ENCODE peak calls at places on chromosomes 13 and 19, in nine cellular contexts. X is A549; A is endothelial cell of umbilical vein; S is mesenchymal stem cell; F is activated CD4-positive, alpha-beta T cell treated with anti-CD3 and anti-CD28 coated beads, Interleukin-2, amount 10 ng/mL, durations not matched to agents 7 days and 5 days; W is substantia nigra; Z is naive thymus-derived CD4-positive, alpha-beta T cell; D is RWPE1; U is AG04449. T is an unnamed sample.
A peak's percentile ranks its signal among the peaks of the same experiment; 100 is the strongest.

GRCh38 chr19:19860756-19861390 is 4.8 kb upstream of the ZNF253 start:
- DNase-seq in Z (peak; percentile 70), A (no peak), W (no peak), D (no peak), X (no peak), U (no peak), S (no peak), F (peak; percentile 63), T (no peak)

GRCh38 chr19:11025997-11026396 is 63.3 kb upstream of the LDLR start:
- DNase-seq in S (no peak), Z (no peak), D (no peak), X (no peak), A (no peak), U (no peak), W (no peak), F (no peak), T (no peak)

GRCh38 chr19:48772503-48772953 is 17.2 kb downstream of the FGF21 start:
- DNase-seq in X (no peak), Z (no peak), W (no peak), U (no peak), S (no peak), D (no peak), F (no peak), A (peak; percentile 13), T (no peak)

GRCh38 chr19:33193864-33194362 is at the start of gene LRP3:
- DNase-seq in X (peak; percentile 55), S (peak; percentile 34), D (no peak), U (no peak), A (peak; percentile 13), W (peak; percentile 18), F (no peak), Z (no peak), T (no peak)

GRCh38 chr13:56528040-56528760 is 612.5 kb upstream of the PRR20A start:
- DNase-seq in Z (no peak), A (no peak), F (no peak), U (no peak), X (no peak), S (peak; percentile 14), D (no peak), W (no peak), T (no peak)

GRCh38 chr19:17220207-17220758 is 5.1 kb downstream of the USE1 start:
- DNase-seq in S (peak; percentile 79), D (peak; percentile 61), U (no peak), F (no peak), A (peak; percentile 35), W (no peak), X (peak; percentile 53), Z (no peak), T (no peak)

GRCh38 chr13:44011036-44011435 is 131.3 kb downstream of the LACC1 start:
- DNase-seq in U (no peak), Z (no peak), A (no peak), W (no peak), F (no peak), D (no peak), X (no peak), S (peak; percentile 31), T (no peak)

GRCh38 chr13:74129500-74130144 is 4.6 kb downstream of the KLF12 start:
- DNase-seq in S (no peak), U (no peak), D (no peak), Z (peak; percentile 16), A (peak; percentile 17), X (no peak), W (no peak), F (peak; percentile 47), T (no peak)

GRCh38 chr13:28819046-28819747 is 942 bp upstream of the MTUS2 start:
- DNase-seq in F (no peak), A (peak; percentile 14), U (no peak), W (no peak), X (peak; percentile 27), D (no peak), Z (no peak), S (peak; percentile 31), T (no peak)

GRCh38 chr19:12675377-12675776 is 6.3 kb downstream of the DHPS start:
- DNase-seq in D (no peak), W (no peak), S (no peak), F (no peak), Z (no peak), A (no peak), X (no peak), U (no peak), T (no peak)

GRCh38 chr19:41031926-41032325 is 40.8 kb downstream of the CYP2B6 start:
- DNase-seq in F (no peak), Z (no peak), X (no peak), D (peak; percentile 50), U (no peak), W (no peak), A (no peak), S (no peak), T (no peak)

GRCh38 chr13:97307882-97308624 is 85.9 kb downstream of the MBNL2 start:
- DNase-seq in A (peak; percentile 87), U (no peak), F (no peak), D (peak; percentile 41), S (peak; percentile 66), Z (no peak), W (peak; percentile 34), X (peak; percentile 70), T (no peak)

GRCh38 chr13:31172001-31172400 is 10.3 kb upstream of the HSPH1 start:
- DNase-seq in D (peak; percentile 55), F (no peak), X (peak; percentile 15), S (peak; percentile 28), A (peak; percentile 14), Z (no peak), W (no peak), U (no peak), T (no peak)

GRCh38 chr13:39317284-39317683 is 279.0 kb downstream of the NHLRC3 start:
- DNase-seq in W (no peak), U (no peak), S (peak; percentile 26), X (no peak), Z (no peak), A (peak; percentile 18), D (no peak), F (no peak), T (no peak)

GRCh38 chr19:31515931-31516330 is 166.7 kb upstream of the TSHZ3 start:
- DNase-seq in A (no peak), U (no peak), X (no peak), Z (no peak), S (peak; percentile 15), D (no peak), W (no peak), F (no peak), T (no peak)

GRCh38 chr13:113172419-113172926 is 14.0 kb downstream of the PROZ start:
- DNase-seq in F (no peak), U (no peak), X (no peak), W (no peak), D (no peak), S (no peak), Z (no peak), A (no peak), T (no peak)

GRCh38 chr19:13234518-13234917 is 84.3 kb downstream of the IER2 start:
- DNase-seq in X (peak; percentile 51), F (peak; percentile 67), A (no peak), Z (peak; percentile 46), U (no peak), W (no peak), S (peak; percentile 10), D (peak; percentile 50), T (peak; percentile 66)

GRCh38 chr19:41225238-41226052 is 6.4 kb downstream of the AXL start:
- DNase-seq in U (peak; percentile 99), W (no peak), X (peak; percentile 100), F (no peak), A (peak; percentile 90), S (peak; percentile 100), Z (peak; percentile 36), D (peak; percentile 96), T (no peak)

GRCh38 chr13:36919833-36920611 is at the start of gene SMAD9:
- DNase-seq in X (peak; percentile 18), F (no peak), D (peak; percentile 48), Z (no peak), U (no peak), S (peak; percentile 72), A (peak; percentile 58), W (no peak), T (no peak)

GRCh38 chr19:4206818-4207484 is 22.4 kb upstream of the EBI3 start:
- DNase-seq in A (no peak), Z (no peak), X (peak; percentile 82), D (no peak), F (no peak), S (peak; percentile 63), W (no peak), U (no peak), T (peak; percentile 23)

GRCh38 chr19:54336893-54337857 is 1.8 kb downstream of the LILRA4 start:
- DNase-seq in A (no peak), D (no peak), F (no peak), Z (no peak), S (no peak), U (no peak), W (no peak), X (no peak), T (no peak)

GRCh38 chr13:86892330-86892729 is 778.8 kb upstream of the SLITRK5 start:
- DNase-seq in Z (no peak), W (no peak), U (no peak), F (no peak), S (no peak), A (no peak), X (no peak), D (no peak), T (no peak)

GRCh38 chr19:50728084-50728737 is 5.0 kb downstream of the CLEC11A start:
- DNase-seq in F (peak; percentile 79), U (no peak), W (peak; percentile 24), D (peak; percentile 34), Z (peak; percentile 59), A (peak; percentile 86), X (no peak), S (no peak), T (no peak)

GRCh38 chr19:34298891-34299510 is 44.6 kb downstream of the GARRE1 start:
- DNase-seq in X (no peak), Z (no peak), U (no peak), A (no peak), W (no peak), D (no peak), F (no peak), S (no peak), T (no peak)

GRCh38 chr13:97429681-97430081 is 4.3 kb upstream of the RAP2A start:
- DNase-seq in Z (no peak), A (no peak), W (no peak), X (no peak), S (no peak), F (no peak), D (no peak), U (no peak), T (no peak)

GRCh38 chr13:70613295-70613694 is 505.0 kb upstream of the KLHL1 start:
- DNase-seq in W (no peak), A (peak; percentile 25), F (no peak), U (no peak), Z (no peak), S (peak; percentile 13), X (no peak), D (no peak), T (no peak)

GRCh38 chr19:35337081-35337983 is 8.3 kb downstream of the CD22 start:
- DNase-seq in X (no peak), Z (no peak), A (no peak), D (no peak), U (no peak), S (no peak), W (no peak), F (no peak), T (no peak)

GRCh38 chr19:13899912-13900584 is 5.9 kb downstream of the BRME1 start:
- DNase-seq in W (no peak), U (no peak), F (no peak), X (no peak), Z (no peak), A (no peak), D (no peak), S (peak; percentile 40), T (no peak)

GRCh38 chr19:29516358-29516725 is 9.5 kb upstream of the VSTM2B start:
- DNase-seq in S (no peak), F (no peak), Z (no peak), W (no peak), X (no peak), U (no peak), A (no peak), D (no peak), T (no peak)

GRCh38 chr19:19538077-19538764 is at the start of gene CILP2:
- DNase-seq in S (no peak), A (no peak), X (no peak), D (peak; percentile 69), W (no peak), U (no peak), Z (peak; percentile 37), F (no peak), T (no peak)

GRCh38 chr13:60453490-60453889 is 56.5 kb downstream of the TDRD3 start:
- DNase-seq in F (no peak), Z (no peak), S (no peak), U (no peak), W (no peak), A (no peak), D (no peak), X (no peak), T (no peak)